ENCODE peak calls at places on chromosomes 3 and 15, in seven cellular contexts. L, R, W, H, C, U and F are unnamed samples.

GRCh38 chr3:188720636-188721035 is 451.1 kb upstream of the TPRG1 start:
- DNase-seq in L (no peak), R (no peak), W (no peak), H (peak; percentile 95), C (no peak), U (no peak), F (no peak)

GRCh38 chr3:55780913-55781312 is 293.8 kb upstream of the WNT5A start:
- DNase-seq in L (no peak), R (no peak), W (no peak), H (no peak), C (no peak), U (no peak), F (no peak)

GRCh38 chr3:187748050-187748481 is 2.8 kb upstream of the BCL6 start:
- DNase-seq in L (peak; percentile 78), R (peak; percentile 79), W (no peak), H (peak; percentile 82), C (peak; percentile 77), U (peak; percentile 60), F (peak; percentile 95)

GRCh38 chr3:59093521-59093920 is 43.7 kb upstream of the CFAP20DC start:
- DNase-seq in L (no peak), R (no peak), W (no peak), H (no peak), C (no peak), U (no peak), F (no peak)

GRCh38 chr3:37806505-37807291 is 55.0 kb upstream of the CTDSPL start:
- DNase-seq in L (no peak), R (no peak), W (no peak), H (no peak), C (no peak), U (no peak), F (no peak)

GRCh38 chr3:120448707-120449650 is 1.8 kb downstream of the FSTL1 start:
- DNase-seq in L (no peak), R (no peak), W (no peak), H (no peak), C (no peak), U (no peak), F (no peak)

GRCh38 chr15:52357949-52358348 is 62.3 kb upstream of the MYO5C start:
- DNase-seq in L (no peak), R (no peak), W (no peak), H (no peak), C (no peak), U (no peak), F (no peak)

GRCh38 chr3:31532587-31533168 is at the start of gene STT3B:
- DNase-seq in L (peak; percentile 40), R (peak; percentile 80), W (peak; percentile 49), H (peak; percentile 62), C (peak; percentile 33), U (peak; percentile 79), F (peak; percentile 92)

GRCh38 chr3:187689984-187690383 is 12.4 kb downstream of the RTP2 start:
- DNase-seq in L (no peak), R (no peak), W (no peak), H (no peak), C (no peak), U (no peak), F (no peak)

GRCh38 chr15:47586653-47587224 is 130.6 kb upstream of the SEMA6D start:
- DNase-seq in L (no peak), R (no peak), W (no peak), H (no peak), C (no peak), U (no peak), F (peak; percentile 18)

GRCh38 chr3:24513463-24513862 is 18.8 kb upstream of the THRB start:
- DNase-seq in L (no peak), R (no peak), W (no peak), H (no peak), C (no peak), U (no peak), F (no peak)

GRCh38 chr3:74520895-74521294 is 93.6 kb downstream of the CNTN3 start:
- DNase-seq in L (no peak), R (no peak), W (no peak), H (no peak), C (no peak), U (no peak), F (no peak)

GRCh38 chr3:190338717-190339116 is 16.5 kb upstream of the CLDN1 start:
- DNase-seq in L (peak; percentile 13), R (no peak), W (no peak), H (no peak), C (no peak), U (no peak), F (no peak)

GRCh38 chr3:123695152-123695551 is 110.3 kb upstream of the HACD2 start:
- DNase-seq in L (no peak), R (no peak), W (no peak), H (peak; percentile 60), C (no peak), U (no peak), F (no peak)

GRCh38 chr3:23094890-23095462 is 108.2 kb upstream of the UBE2E2 start:
- DNase-seq in L (peak; percentile 26), R (no peak), W (no peak), H (peak; percentile 28), C (no peak), U (no peak), F (peak; percentile 58)

GRCh38 chr3:144645300-144645699 is 673.7 kb downstream of the DIPK2A start:
- DNase-seq in L (no peak), R (no peak), W (no peak), H (no peak), C (peak; percentile 39), U (no peak), F (no peak)

GRCh38 chr3:134754768-134755559 is 40.1 kb upstream of the EPHB1 start:
- DNase-seq in L (peak; percentile 10), R (peak; percentile 58), W (no peak), H (peak; percentile 29), C (peak; percentile 19), U (peak; percentile 48), F (no peak)

GRCh38 chr3:52238761-52239701 is at the start of gene TWF2:
- DNase-seq in L (peak; percentile 31), R (peak; percentile 95), W (no peak), H (peak; percentile 56), C (no peak), U (peak; percentile 99), F (peak; percentile 89)

GRCh38 chr3:44136421-44136820 is 105.3 kb upstream of the TOPAZ1 start:
- DNase-seq in L (no peak), R (no peak), W (no peak), H (no peak), C (no peak), U (no peak), F (peak; percentile 62)

GRCh38 chr15:66153549-66154415 is 99.8 kb downstream of the MEGF11 start:
- DNase-seq in L (no peak), R (no peak), W (peak; percentile 57), H (no peak), C (no peak), U (no peak), F (no peak)

GRCh38 chr15:31062965-31063355 is 38.6 kb downstream of the TRPM1 start:
- DNase-seq in L (no peak), R (no peak), W (no peak), H (no peak), C (no peak), U (no peak), F (no peak)

GRCh38 chr15:31062310-31062964 is 39.1 kb downstream of the TRPM1 start:
- DNase-seq in L (no peak), R (no peak), W (no peak), H (no peak), C (no peak), U (no peak), F (no peak)

GRCh38 chr15:31060429-31061140 is 40.9 kb downstream of the TRPM1 start:
- DNase-seq in L (no peak), R (no peak), W (no peak), H (no peak), C (no peak), U (no peak), F (no peak)

GRCh38 chr15:31058236-31058962 is 43.1 kb downstream of the TRPM1 start:
- DNase-seq in L (no peak), R (no peak), W (no peak), H (no peak), C (no peak), U (no peak), F (no peak)
- TF ChIP-seq JUND in L (no peak), R (no peak), W (no peak), H (no peak), C (no peak), U (no peak), F (no peak)

GRCh38 chr3:46882377-46883015 is 5.0 kb downstream of the PTH1R start:
- DNase-seq in L (no peak), R (peak; percentile 56), W (no peak), H (no peak), C (no peak), U (peak; percentile 82), F (peak; percentile 7)
- TF ChIP-seq JUND in L (no peak), R (no peak), W (no peak), H (no peak), C (no peak), U (no peak), F (no peak)

DNA sequence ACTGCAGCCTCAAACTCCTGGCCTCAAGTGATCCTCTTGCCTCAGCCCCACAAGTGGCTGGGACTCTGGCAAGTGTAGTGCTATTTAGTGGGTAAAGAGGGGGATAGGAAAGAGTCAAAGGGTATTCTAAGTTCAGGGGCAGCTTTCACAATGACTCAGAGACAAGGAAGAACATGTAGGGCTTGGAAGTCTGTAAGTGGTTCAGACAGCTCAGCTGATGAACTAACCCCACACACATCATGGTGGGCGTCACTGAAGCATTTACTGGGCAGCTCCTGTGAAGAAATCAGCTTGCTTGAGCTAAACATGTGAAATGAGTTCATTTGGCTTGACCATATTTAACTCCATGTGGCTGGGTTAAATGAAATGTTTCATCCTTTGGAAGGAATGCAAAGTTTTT is 34.6 kb upstream of the THSD4 start:
- DNase-seq in L (no peak), R (no peak), W (peak; percentile 3), H (no peak), C (no peak), U (no peak), F (no peak)
- TF ChIP-seq JUND in L (no peak), R (no peak), W (no peak), H (no peak), C (no peak), U (no peak), F (no peak)

GRCh38 chr3:14152233-14152962 is 26.0 kb downstream of the XPC start:
- DNase-seq in L (no peak), R (peak; percentile 64), W (no peak), H (no peak), C (no peak), U (no peak), F (peak; percentile 29)

GRCh38 chr3:14154242-14154641 is 24.2 kb downstream of the XPC start:
- DNase-seq in L (no peak), R (no peak), W (no peak), H (no peak), C (no peak), U (no peak), F (no peak)

GRCh38 chr3:14152963-14153355 is 25.4 kb downstream of the XPC start:
- DNase-seq in L (no peak), R (no peak), W (no peak), H (no peak), C (no peak), U (no peak), F (no peak)

GRCh38 chr3:14154895-14155432 is 23.4 kb downstream of the XPC start:
- DNase-seq in L (no peak), R (no peak), W (no peak), H (no peak), C (no peak), U (no peak), F (no peak)

DNA sequence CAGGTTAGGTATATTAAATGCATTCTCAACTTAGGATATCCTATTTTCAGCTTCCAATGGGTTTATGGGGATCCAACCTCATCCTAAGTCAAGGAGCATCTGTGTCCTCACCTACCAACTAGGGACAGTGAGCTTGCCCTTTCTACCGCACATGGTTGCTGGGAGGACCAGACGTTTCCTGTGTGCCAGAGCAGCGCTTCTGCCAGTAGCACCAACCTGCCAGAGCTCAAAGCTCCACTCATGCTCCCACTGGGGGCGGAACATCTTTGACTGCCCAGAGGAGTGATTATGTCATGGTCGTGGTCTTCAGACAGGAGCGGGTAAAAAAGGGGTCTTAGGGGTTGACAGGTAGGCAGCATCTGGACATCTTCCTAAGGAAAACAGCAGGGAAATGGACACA is 24.7 kb downstream of the XPC start:
- DNase-seq in L (no peak), R (no peak), W (no peak), H (no peak), C (no peak), U (no peak), F (no peak)
- TF ChIP-seq JUND in L (no peak), R (no peak), W (no peak), H (no peak), C (no peak), U (no peak), F (no peak)